ENCODE peak calls at places on chromosomes 4 and X, in eight cellular contexts. One of them, this sample, is unnamed.

GRCh38 chr4:87529187-87529586 is at the start of gene SPARCL1:
- DNase-seq in GM23248: no peak
- DNase-seq in activated CD8-positive, alpha-beta memory T cell treated with anti-CD3 and anti-CD28 coated beads, Interleukin-2, amount 10 ng/mL, durations not matched to agents 7 days and 5 days: no peak
- DNase-seq in neural crest cell: no peak
- DNase-seq in DMS53: no peak
- DNase-seq in WTC11: no peak
- DNase-seq in myocyte: no peak
- DNase-seq in MCF 10A: no peak
- DNase-seq in this sample: no peak

GRCh38 chr4:131085009-131085408 is 1989.1 kb downstream of the C4orf33 start:
- DNase-seq in GM23248: no peak
- DNase-seq in activated CD8-positive, alpha-beta memory T cell treated with anti-CD3 and anti-CD28 coated beads, Interleukin-2, amount 10 ng/mL, durations not matched to agents 7 days and 5 days: no peak
- DNase-seq in neural crest cell: no peak
- DNase-seq in DMS53: peak
- DNase-seq in WTC11: no peak
- DNase-seq in myocyte: no peak
- DNase-seq in MCF 10A: no peak
- DNase-seq in this sample: no peak

GRCh38 chrX:30657542-30658238 is 4.5 kb downstream of the GK start:
- DNase-seq in GM23248: peak
- DNase-seq in activated CD8-positive, alpha-beta memory T cell treated with anti-CD3 and anti-CD28 coated beads, Interleukin-2, amount 10 ng/mL, durations not matched to agents 7 days and 5 days: no peak
- DNase-seq in neural crest cell: no peak
- DNase-seq in DMS53: no peak
- DNase-seq in WTC11: no peak
- DNase-seq in myocyte: no peak
- DNase-seq in MCF 10A: peak
- DNase-seq in this sample: peak

GRCh38 chr4:184647391-184648101 is 1.7 kb downstream of the CASP3 start:
- DNase-seq in GM23248: peak
- DNase-seq in activated CD8-positive, alpha-beta memory T cell treated with anti-CD3 and anti-CD28 coated beads, Interleukin-2, amount 10 ng/mL, durations not matched to agents 7 days and 5 days: no peak
- DNase-seq in neural crest cell: no peak
- DNase-seq in DMS53: peak
- DNase-seq in WTC11: no peak
- DNase-seq in myocyte: no peak
- DNase-seq in MCF 10A: peak
- DNase-seq in this sample: peak

GRCh38 chrX:11480626-11481025 is 185.1 kb downstream of the ARHGAP6 start:
- DNase-seq in GM23248: no peak
- DNase-seq in activated CD8-positive, alpha-beta memory T cell treated with anti-CD3 and anti-CD28 coated beads, Interleukin-2, amount 10 ng/mL, durations not matched to agents 7 days and 5 days: no peak
- DNase-seq in neural crest cell: no peak
- DNase-seq in DMS53: no peak
- DNase-seq in WTC11: no peak
- DNase-seq in myocyte: no peak
- DNase-seq in MCF 10A: no peak
- DNase-seq in this sample: peak

GRCh38 chr4:189769131-189769530 is 171.5 kb upstream of the FRG1 start:
- DNase-seq in GM23248: no peak
- DNase-seq in activated CD8-positive, alpha-beta memory T cell treated with anti-CD3 and anti-CD28 coated beads, Interleukin-2, amount 10 ng/mL, durations not matched to agents 7 days and 5 days: no peak
- DNase-seq in neural crest cell: no peak
- DNase-seq in DMS53: no peak
- DNase-seq in WTC11: no peak
- DNase-seq in myocyte: no peak
- DNase-seq in MCF 10A: no peak
- DNase-seq in this sample: peak

GRCh38 chr4:169975837-169976796 is 50.1 kb downstream of the MFAP3L start:
- DNase-seq in GM23248: peak
- DNase-seq in activated CD8-positive, alpha-beta memory T cell treated with anti-CD3 and anti-CD28 coated beads, Interleukin-2, amount 10 ng/mL, durations not matched to agents 7 days and 5 days: no peak
- DNase-seq in neural crest cell: no peak
- DNase-seq in DMS53: no peak
- DNase-seq in WTC11: no peak
- DNase-seq in myocyte: no peak
- DNase-seq in MCF 10A: no peak
- DNase-seq in this sample: no peak

GRCh38 chrX:70422886-70423336 is at the start of gene GDPD2:
- DNase-seq in GM23248: no peak
- DNase-seq in activated CD8-positive, alpha-beta memory T cell treated with anti-CD3 and anti-CD28 coated beads, Interleukin-2, amount 10 ng/mL, durations not matched to agents 7 days and 5 days: no peak
- DNase-seq in neural crest cell: peak
- DNase-seq in DMS53: peak
- DNase-seq in WTC11: peak
- DNase-seq in myocyte: peak
- DNase-seq in MCF 10A: peak
- DNase-seq in this sample: peak

GRCh38 chr4:168882650-168883233 is 127.3 kb downstream of the CBR4 start:
- DNase-seq in GM23248: peak
- DNase-seq in activated CD8-positive, alpha-beta memory T cell treated with anti-CD3 and anti-CD28 coated beads, Interleukin-2, amount 10 ng/mL, durations not matched to agents 7 days and 5 days: no peak
- DNase-seq in neural crest cell: no peak
- DNase-seq in DMS53: no peak
- DNase-seq in WTC11: no peak
- DNase-seq in myocyte: no peak
- DNase-seq in MCF 10A: peak
- DNase-seq in this sample: no peak

GRCh38 chr4:167290684-167291083 is 56.4 kb upstream of the SPOCK3 start:
- DNase-seq in GM23248: no peak
- DNase-seq in activated CD8-positive, alpha-beta memory T cell treated with anti-CD3 and anti-CD28 coated beads, Interleukin-2, amount 10 ng/mL, durations not matched to agents 7 days and 5 days: no peak
- DNase-seq in neural crest cell: no peak
- DNase-seq in DMS53: peak
- DNase-seq in WTC11: no peak
- DNase-seq in myocyte: no peak
- DNase-seq in MCF 10A: peak
- DNase-seq in this sample: peak

GRCh38 chrX:53440631-53441517 is 6.7 kb upstream of the HSD17B10 start:
- DNase-seq in GM23248: peak
- DNase-seq in activated CD8-positive, alpha-beta memory T cell treated with anti-CD3 and anti-CD28 coated beads, Interleukin-2, amount 10 ng/mL, durations not matched to agents 7 days and 5 days: peak
- DNase-seq in neural crest cell: no peak
- DNase-seq in DMS53: peak
- DNase-seq in WTC11: no peak
- DNase-seq in myocyte: peak
- DNase-seq in MCF 10A: peak
- DNase-seq in this sample: no peak

GRCh38 chr4:173040200-173040599 is 128.4 kb upstream of the GALNT7 start:
- DNase-seq in GM23248: no peak
- DNase-seq in activated CD8-positive, alpha-beta memory T cell treated with anti-CD3 and anti-CD28 coated beads, Interleukin-2, amount 10 ng/mL, durations not matched to agents 7 days and 5 days: no peak
- DNase-seq in neural crest cell: no peak
- DNase-seq in DMS53: peak
- DNase-seq in WTC11: no peak
- DNase-seq in myocyte: peak
- DNase-seq in MCF 10A: no peak
- DNase-seq in this sample: peak

GRCh38 chr4:73648478-73648877 is 28.2 kb upstream of the RASSF6 start:
- DNase-seq in GM23248: no peak
- DNase-seq in activated CD8-positive, alpha-beta memory T cell treated with anti-CD3 and anti-CD28 coated beads, Interleukin-2, amount 10 ng/mL, durations not matched to agents 7 days and 5 days: no peak
- DNase-seq in neural crest cell: no peak
- DNase-seq in DMS53: peak
- DNase-seq in WTC11: no peak
- DNase-seq in myocyte: no peak
- DNase-seq in MCF 10A: no peak
- DNase-seq in this sample: no peak

GRCh38 chrX:10071451-10072163 is 85.2 kb upstream of the CLCN4 start:
- DNase-seq in GM23248: peak
- DNase-seq in activated CD8-positive, alpha-beta memory T cell treated with anti-CD3 and anti-CD28 coated beads, Interleukin-2, amount 10 ng/mL, durations not matched to agents 7 days and 5 days: no peak
- DNase-seq in neural crest cell: no peak
- DNase-seq in DMS53: peak
- DNase-seq in WTC11: no peak
- DNase-seq in myocyte: peak
- DNase-seq in MCF 10A: no peak
- DNase-seq in this sample: no peak